ENCODE peak calls at places on chromosomes 7 and 10, in five cellular contexts. One of them, this sample, is unnamed.

GRCh38 chr7:21412953-21413352 is 14.9 kb upstream of the SP4 start:
- ATAC-seq in activated CD4-positive, alpha-beta T cell treated with anti-CD3 and anti-CD28 coated beads for 36 hours: no peak
- ATAC-seq in CD4-positive, CD25-positive, alpha-beta regulatory T cell: no peak
- ATAC-seq in upper lobe of right lung: no peak
- ATAC-seq in activated naive CD8-positive, alpha-beta T cell treated with anti-CD3 and anti-CD28 coated beads, Interleukin-2, amount 10 ng/mL, durations not matched to agents 7 days and 5 days: no peak
- ATAC-seq in this sample: no peak

GRCh38 chr7:111919164-111919563 is 287.0 kb downstream of the DOCK4 start:
- ATAC-seq in upper lobe of right lung: no peak
- ATAC-seq in activated CD4-positive, alpha-beta T cell treated with anti-CD3 and anti-CD28 coated beads for 36 hours: no peak
- ATAC-seq in activated naive CD8-positive, alpha-beta T cell treated with anti-CD3 and anti-CD28 coated beads, Interleukin-2, amount 10 ng/mL, durations not matched to agents 7 days and 5 days: no peak
- ATAC-seq in CD4-positive, CD25-positive, alpha-beta regulatory T cell: no peak
- ATAC-seq in this sample: no peak

GRCh38 chr10:13991353-13991752 is 339.4 kb downstream of the FRMD4A start:
- ATAC-seq in activated naive CD8-positive, alpha-beta T cell treated with anti-CD3 and anti-CD28 coated beads, Interleukin-2, amount 10 ng/mL, durations not matched to agents 7 days and 5 days: no peak
- ATAC-seq in CD4-positive, CD25-positive, alpha-beta regulatory T cell: no peak
- ATAC-seq in activated CD4-positive, alpha-beta T cell treated with anti-CD3 and anti-CD28 coated beads for 36 hours: no peak
- ATAC-seq in upper lobe of right lung: no peak
- ATAC-seq in this sample: no peak

GRCh38 chr10:98302711-98303365 is 34.8 kb upstream of the LOXL4 start:
- ATAC-seq in upper lobe of right lung: peak; percentile 23
- ATAC-seq in activated naive CD8-positive, alpha-beta T cell treated with anti-CD3 and anti-CD28 coated beads, Interleukin-2, amount 10 ng/mL, durations not matched to agents 7 days and 5 days: no peak
- ATAC-seq in CD4-positive, CD25-positive, alpha-beta regulatory T cell: no peak
- ATAC-seq in activated CD4-positive, alpha-beta T cell treated with anti-CD3 and anti-CD28 coated beads for 36 hours: no peak
- ATAC-seq in this sample: no peak

GRCh38 chr10:58384536-58384998 is 643 bp upstream of the TFAM start:
- ATAC-seq in upper lobe of right lung: no peak
- ATAC-seq in CD4-positive, CD25-positive, alpha-beta regulatory T cell: no peak
- ATAC-seq in activated CD4-positive, alpha-beta T cell treated with anti-CD3 and anti-CD28 coated beads for 36 hours: no peak
- ATAC-seq in activated naive CD8-positive, alpha-beta T cell treated with anti-CD3 and anti-CD28 coated beads, Interleukin-2, amount 10 ng/mL, durations not matched to agents 7 days and 5 days: no peak
- ATAC-seq in this sample: peak; percentile 1

GRCh38 chr7:115933463-115933862 is 97.1 kb downstream of the TFEC start:
- ATAC-seq in activated naive CD8-positive, alpha-beta T cell treated with anti-CD3 and anti-CD28 coated beads, Interleukin-2, amount 10 ng/mL, durations not matched to agents 7 days and 5 days: no peak
- ATAC-seq in CD4-positive, CD25-positive, alpha-beta regulatory T cell: no peak
- ATAC-seq in upper lobe of right lung: no peak
- ATAC-seq in activated CD4-positive, alpha-beta T cell treated with anti-CD3 and anti-CD28 coated beads for 36 hours: no peak
- ATAC-seq in this sample: no peak

GRCh38 chr7:38339953-38340819 is 66.8 kb upstream of the TARP start:
- ATAC-seq in activated CD4-positive, alpha-beta T cell treated with anti-CD3 and anti-CD28 coated beads for 36 hours: peak; percentile 47
- ATAC-seq in upper lobe of right lung: no peak
- ATAC-seq in activated naive CD8-positive, alpha-beta T cell treated with anti-CD3 and anti-CD28 coated beads, Interleukin-2, amount 10 ng/mL, durations not matched to agents 7 days and 5 days: peak; percentile 81
- ATAC-seq in CD4-positive, CD25-positive, alpha-beta regulatory T cell: peak; percentile 67
- ATAC-seq in this sample: peak; percentile 48

GRCh38 chr10:75646931-75647330 is 215.5 kb downstream of the LRMDA start:
- ATAC-seq in CD4-positive, CD25-positive, alpha-beta regulatory T cell: no peak
- ATAC-seq in upper lobe of right lung: no peak
- ATAC-seq in activated CD4-positive, alpha-beta T cell treated with anti-CD3 and anti-CD28 coated beads for 36 hours: no peak
- ATAC-seq in activated naive CD8-positive, alpha-beta T cell treated with anti-CD3 and anti-CD28 coated beads, Interleukin-2, amount 10 ng/mL, durations not matched to agents 7 days and 5 days: no peak
- ATAC-seq in this sample: no peak

GRCh38 chr10:76251773-76252617 is 820.6 kb downstream of the LRMDA start:
- ATAC-seq in activated naive CD8-positive, alpha-beta T cell treated with anti-CD3 and anti-CD28 coated beads, Interleukin-2, amount 10 ng/mL, durations not matched to agents 7 days and 5 days: no peak
- ATAC-seq in CD4-positive, CD25-positive, alpha-beta regulatory T cell: no peak
- ATAC-seq in upper lobe of right lung: peak; percentile 77
- ATAC-seq in activated CD4-positive, alpha-beta T cell treated with anti-CD3 and anti-CD28 coated beads for 36 hours: no peak
- ATAC-seq in this sample: no peak

GRCh38 chr7:155652156-155653124 is 8.0 kb downstream of the RBM33 start:
- ATAC-seq in activated naive CD8-positive, alpha-beta T cell treated with anti-CD3 and anti-CD28 coated beads, Interleukin-2, amount 10 ng/mL, durations not matched to agents 7 days and 5 days: no peak
- ATAC-seq in upper lobe of right lung: no peak
- ATAC-seq in CD4-positive, CD25-positive, alpha-beta regulatory T cell: no peak
- ATAC-seq in activated CD4-positive, alpha-beta T cell treated with anti-CD3 and anti-CD28 coated beads for 36 hours: peak; percentile 58
- ATAC-seq in this sample: peak; percentile 92

GRCh38 chr7:129665013-129665401 is 53.5 kb downstream of the NRF1 start:
- ATAC-seq in CD4-positive, CD25-positive, alpha-beta regulatory T cell: no peak
- ATAC-seq in activated CD4-positive, alpha-beta T cell treated with anti-CD3 and anti-CD28 coated beads for 36 hours: no peak
- ATAC-seq in activated naive CD8-positive, alpha-beta T cell treated with anti-CD3 and anti-CD28 coated beads, Interleukin-2, amount 10 ng/mL, durations not matched to agents 7 days and 5 days: no peak
- ATAC-seq in upper lobe of right lung: peak; percentile 84
- ATAC-seq in this sample: no peak

GRCh38 chr10:122561792-122562191 is 1.2 kb downstream of the DMBT1 start:
- ATAC-seq in CD4-positive, CD25-positive, alpha-beta regulatory T cell: no peak
- ATAC-seq in activated naive CD8-positive, alpha-beta T cell treated with anti-CD3 and anti-CD28 coated beads, Interleukin-2, amount 10 ng/mL, durations not matched to agents 7 days and 5 days: no peak
- ATAC-seq in upper lobe of right lung: no peak
- ATAC-seq in activated CD4-positive, alpha-beta T cell treated with anti-CD3 and anti-CD28 coated beads for 36 hours: no peak
- ATAC-seq in this sample: no peak

GRCh38 chr10:93826355-93826754 is 67.4 kb upstream of the SLC35G1 start:
- ATAC-seq in upper lobe of right lung: no peak
- ATAC-seq in activated naive CD8-positive, alpha-beta T cell treated with anti-CD3 and anti-CD28 coated beads, Interleukin-2, amount 10 ng/mL, durations not matched to agents 7 days and 5 days: no peak
- ATAC-seq in activated CD4-positive, alpha-beta T cell treated with anti-CD3 and anti-CD28 coated beads for 36 hours: no peak
- ATAC-seq in CD4-positive, CD25-positive, alpha-beta regulatory T cell: no peak
- ATAC-seq in this sample: no peak

GRCh38 chr10:113017375-113017774 is 67.3 kb downstream of the TCF7L2 start:
- ATAC-seq in CD4-positive, CD25-positive, alpha-beta regulatory T cell: no peak
- ATAC-seq in activated naive CD8-positive, alpha-beta T cell treated with anti-CD3 and anti-CD28 coated beads, Interleukin-2, amount 10 ng/mL, durations not matched to agents 7 days and 5 days: no peak
- ATAC-seq in activated CD4-positive, alpha-beta T cell treated with anti-CD3 and anti-CD28 coated beads for 36 hours: no peak
- ATAC-seq in upper lobe of right lung: no peak
- ATAC-seq in this sample: no peak

GRCh38 chr10:51367120-51367519 is 292.8 kb downstream of the PRKG1 start:
- ATAC-seq in activated naive CD8-positive, alpha-beta T cell treated with anti-CD3 and anti-CD28 coated beads, Interleukin-2, amount 10 ng/mL, durations not matched to agents 7 days and 5 days: no peak
- ATAC-seq in CD4-positive, CD25-positive, alpha-beta regulatory T cell: no peak
- ATAC-seq in activated CD4-positive, alpha-beta T cell treated with anti-CD3 and anti-CD28 coated beads for 36 hours: no peak
- ATAC-seq in upper lobe of right lung: no peak
- ATAC-seq in this sample: no peak

GRCh38 chr7:91289633-91290260 is 25.5 kb downstream of the FZD1 start:
- ATAC-seq in activated naive CD8-positive, alpha-beta T cell treated with anti-CD3 and anti-CD28 coated beads, Interleukin-2, amount 10 ng/mL, durations not matched to agents 7 days and 5 days: no peak
- ATAC-seq in upper lobe of right lung: no peak
- ATAC-seq in CD4-positive, CD25-positive, alpha-beta regulatory T cell: no peak
- ATAC-seq in activated CD4-positive, alpha-beta T cell treated with anti-CD3 and anti-CD28 coated beads for 36 hours: no peak
- ATAC-seq in this sample: no peak

GRCh38 chr10:88064608-88065383 is 201.4 kb downstream of the PTEN start:
- ATAC-seq in activated CD4-positive, alpha-beta T cell treated with anti-CD3 and anti-CD28 coated beads for 36 hours: peak; percentile 49
- ATAC-seq in upper lobe of right lung: peak; percentile 74
- ATAC-seq in CD4-positive, CD25-positive, alpha-beta regulatory T cell: peak; percentile 26
- ATAC-seq in activated naive CD8-positive, alpha-beta T cell treated with anti-CD3 and anti-CD28 coated beads, Interleukin-2, amount 10 ng/mL, durations not matched to agents 7 days and 5 days: peak; percentile 80
- ATAC-seq in this sample: peak; percentile 71

GRCh38 chr7:130338233-130338632 is 6.4 kb upstream of the CPA5 start:
- ATAC-seq in activated CD4-positive, alpha-beta T cell treated with anti-CD3 and anti-CD28 coated beads for 36 hours: no peak
- ATAC-seq in upper lobe of right lung: no peak
- ATAC-seq in activated naive CD8-positive, alpha-beta T cell treated with anti-CD3 and anti-CD28 coated beads, Interleukin-2, amount 10 ng/mL, durations not matched to agents 7 days and 5 days: no peak
- ATAC-seq in CD4-positive, CD25-positive, alpha-beta regulatory T cell: no peak
- ATAC-seq in this sample: no peak

GRCh38 chr7:130141858-130142653 is 63.1 kb downstream of the TMEM209 start:
- ATAC-seq in activated naive CD8-positive, alpha-beta T cell treated with anti-CD3 and anti-CD28 coated beads, Interleukin-2, amount 10 ng/mL, durations not matched to agents 7 days and 5 days: no peak
- ATAC-seq in upper lobe of right lung: peak; percentile 1
- ATAC-seq in CD4-positive, CD25-positive, alpha-beta regulatory T cell: no peak
- ATAC-seq in activated CD4-positive, alpha-beta T cell treated with anti-CD3 and anti-CD28 coated beads for 36 hours: no peak
- ATAC-seq in this sample: no peak

GRCh38 chr10:1661861-1662260 is 75.5 kb downstream of the ADARB2 start:
- ATAC-seq in CD4-positive, CD25-positive, alpha-beta regulatory T cell: peak; percentile 30
- ATAC-seq in activated CD4-positive, alpha-beta T cell treated with anti-CD3 and anti-CD28 coated beads for 36 hours: no peak
- ATAC-seq in activated naive CD8-positive, alpha-beta T cell treated with anti-CD3 and anti-CD28 coated beads, Interleukin-2, amount 10 ng/mL, durations not matched to agents 7 days and 5 days: no peak
- ATAC-seq in upper lobe of right lung: no peak
- ATAC-seq in this sample: no peak

GRCh38 chr7:118369987-118370386 is 145.5 kb downstream of the ANKRD7 start:
- ATAC-seq in activated naive CD8-positive, alpha-beta T cell treated with anti-CD3 and anti-CD28 coated beads, Interleukin-2, amount 10 ng/mL, durations not matched to agents 7 days and 5 days: no peak
- ATAC-seq in activated CD4-positive, alpha-beta T cell treated with anti-CD3 and anti-CD28 coated beads for 36 hours: no peak
- ATAC-seq in upper lobe of right lung: no peak
- ATAC-seq in CD4-positive, CD25-positive, alpha-beta regulatory T cell: no peak
- ATAC-seq in this sample: peak; percentile 56

GRCh38 chr10:68959695-68960524 is 3.9 kb downstream of the DDX21 start:
- ATAC-seq in CD4-positive, CD25-positive, alpha-beta regulatory T cell: no peak
- ATAC-seq in upper lobe of right lung: no peak
- ATAC-seq in activated naive CD8-positive, alpha-beta T cell treated with anti-CD3 and anti-CD28 coated beads, Interleukin-2, amount 10 ng/mL, durations not matched to agents 7 days and 5 days: no peak
- ATAC-seq in activated CD4-positive, alpha-beta T cell treated with anti-CD3 and anti-CD28 coated beads for 36 hours: no peak
- ATAC-seq in this sample: no peak

GRCh38 chr10:22349758-22350157 is 4.5 kb downstream of the SPAG6 start:
- ATAC-seq in upper lobe of right lung: no peak
- ATAC-seq in activated CD4-positive, alpha-beta T cell treated with anti-CD3 and anti-CD28 coated beads for 36 hours: no peak
- ATAC-seq in CD4-positive, CD25-positive, alpha-beta regulatory T cell: no peak
- ATAC-seq in activated naive CD8-positive, alpha-beta T cell treated with anti-CD3 and anti-CD28 coated beads, Interleukin-2, amount 10 ng/mL, durations not matched to agents 7 days and 5 days: no peak
- ATAC-seq in this sample: no peak

GRCh38 chr7:33832326-33832725 is 73.0 kb upstream of the BMPER start:
- ATAC-seq in CD4-positive, CD25-positive, alpha-beta regulatory T cell: no peak
- ATAC-seq in activated CD4-positive, alpha-beta T cell treated with anti-CD3 and anti-CD28 coated beads for 36 hours: no peak
- ATAC-seq in upper lobe of right lung: no peak
- ATAC-seq in activated naive CD8-positive, alpha-beta T cell treated with anti-CD3 and anti-CD28 coated beads, Interleukin-2, amount 10 ng/mL, durations not matched to agents 7 days and 5 days: no peak
- ATAC-seq in this sample: no peak

GRCh38 chr10:21534611-21535493 is 820 bp downstream of the MLLT10 start:
- ATAC-seq in CD4-positive, CD25-positive, alpha-beta regulatory T cell: peak; percentile 13
- ATAC-seq in activated naive CD8-positive, alpha-beta T cell treated with anti-CD3 and anti-CD28 coated beads, Interleukin-2, amount 10 ng/mL, durations not matched to agents 7 days and 5 days: peak; percentile 30
- ATAC-seq in activated CD4-positive, alpha-beta T cell treated with anti-CD3 and anti-CD28 coated beads for 36 hours: peak; percentile 24
- ATAC-seq in upper lobe of right lung: peak; percentile 10
- ATAC-seq in this sample: peak; percentile 45

GRCh38 chr7:137592232-137592896 is 248.8 kb upstream of the PTN start:
- ATAC-seq in activated naive CD8-positive, alpha-beta T cell treated with anti-CD3 and anti-CD28 coated beads, Interleukin-2, amount 10 ng/mL, durations not matched to agents 7 days and 5 days: no peak
- ATAC-seq in activated CD4-positive, alpha-beta T cell treated with anti-CD3 and anti-CD28 coated beads for 36 hours: no peak
- ATAC-seq in CD4-positive, CD25-positive, alpha-beta regulatory T cell: no peak
- ATAC-seq in upper lobe of right lung: peak; percentile 83
- ATAC-seq in this sample: no peak

This sample was measured in activated T-helper 17 cell treated with anti-CD3 and anti-CD28 coated beads, Interleukin-2, amount 50 U/mL, for 72 hours.